ENCODE peak calls at places on chromosomes 5 and 9, in five cellular contexts. Q, R, P, V and Z are unnamed samples.

GRCh38 chr9:88179080-88179521 is 40.8 kb upstream of the SPATA31C2 start:
- DNase-seq in R (no peak), V (no peak), P (no peak), Q (no peak), Z (no peak)

GRCh38 chr5:24621809-24622208 is 23.0 kb downstream of the CDH10 start:
- DNase-seq in P (peak), V (no peak), R (peak), Q (no peak), Z (peak)

GRCh38 chr9:129194222-129194621 is 16.2 kb upstream of the IER5L start:
- DNase-seq in P (no peak), Q (no peak), V (no peak), R (no peak), Z (no peak)

GRCh38 chr5:67809589-67809988 is 406.0 kb upstream of the PIK3R1 start:
- DNase-seq in P (no peak), V (no peak), R (no peak), Q (no peak), Z (peak)

GRCh38 chr9:2494571-2494970 is 127.0 kb upstream of the VLDLR start:
- DNase-seq in V (no peak), R (no peak), Q (no peak), P (no peak), Z (no peak)

GRCh38 chr9:94785211-94786169 is 59.0 kb downstream of the AOPEP start:
- DNase-seq in V (no peak), Q (no peak), R (no peak), P (no peak), Z (no peak)

GRCh38 chr5:52892242-52892878 is 96.8 kb upstream of the ITGA2 start:
- DNase-seq in Q (no peak), V (no peak), R (no peak), P (no peak), Z (no peak)

GRCh38 chr9:99749641-99750040 is 72.0 kb upstream of the NR4A3 start:
- DNase-seq in R (no peak), V (no peak), Q (no peak), P (no peak), Z (no peak)

GRCh38 chr9:69877852-69878507 is 57.4 kb downstream of the CFAP95 start:
- DNase-seq in R (no peak), Q (peak), V (no peak), P (no peak), Z (peak)

GRCh38 chr9:88387733-88388202 is 476 bp upstream of the SPIN1 start:
- DNase-seq in P (peak), R (no peak), Q (no peak), V (peak), Z (peak)

GRCh38 chr9:94511134-94511942 is 43.5 kb upstream of the PCAT7 start:
- DNase-seq in P (no peak), R (no peak), Q (peak), V (no peak), Z (no peak)

GRCh38 chr9:137437691-137438590 is 3.2 kb downstream of the ENTPD8 start:
- DNase-seq in V (no peak), P (no peak), R (no peak), Q (no peak), Z (no peak)

GRCh38 chr9:35478871-35479270 is 11.0 kb upstream of the RUSC2 start:
- DNase-seq in Q (no peak), R (no peak), P (no peak), V (no peak), Z (no peak)

GRCh38 chr9:105954517-105954916 is 260.2 kb downstream of the TMEM38B start:
- DNase-seq in R (no peak), P (no peak), V (no peak), Q (no peak), Z (no peak)

GRCh38 chr5:16152601-16153568 is 26.7 kb downstream of the MARCHF11 start:
- DNase-seq in P (no peak), R (no peak), V (no peak), Q (no peak), Z (no peak)

GRCh38 chr5:64612349-64612961 is 77.8 kb upstream of the SHISAL2B start:
- DNase-seq in R (peak), V (peak), P (no peak), Q (peak), Z (peak)

GRCh38 chr5:36305571-36306326 is 4.0 kb upstream of the RANBP3L start:
- DNase-seq in Q (peak), V (peak), R (no peak), P (no peak), Z (peak)

GRCh38 chr5:87400305-87400899 is 12.3 kb downstream of the CCNH start:
- DNase-seq in R (no peak), P (no peak), Q (peak), V (no peak), Z (peak)

GRCh38 chr9:20872340-20872977 is 159.0 kb downstream of the HACD4 start:
- DNase-seq in P (no peak), Q (no peak), V (no peak), R (no peak), Z (no peak)

GRCh38 chr5:86500947-86501346 is 116.8 kb upstream of the COX7C start:
- DNase-seq in V (no peak), P (no peak), Q (no peak), R (no peak), Z (no peak)

GRCh38 chr9:111961011-111961410 is 64.4 kb downstream of the UGCG start:
- DNase-seq in P (no peak), Q (no peak), R (no peak), V (no peak), Z (no peak)

GRCh38 chr5:134594336-134594735 is 38.3 kb downstream of the SAR1B start:
- DNase-seq in R (no peak), P (no peak), V (no peak), Q (no peak), Z (no peak)

GRCh38 chr5:135304352-135305221 is 94.4 kb downstream of the MACROH2A1 start:
- DNase-seq in V (no peak), R (no peak), Q (no peak), P (no peak), Z (no peak)

GRCh38 chr9:93054758-93055704 is 3.5 kb upstream of the SUSD3 start:
- DNase-seq in Q (no peak), R (no peak), P (no peak), V (no peak), Z (no peak)

GRCh38 chr5:109453251-109453650 is 43.5 kb upstream of the PJA2 start:
- DNase-seq in V (no peak), P (no peak), R (no peak), Q (no peak), Z (no peak)

GRCh38 chr9:116005267-116005666 is 148.3 kb upstream of the PAPPA start:
- DNase-seq in Q (no peak), R (no peak), P (no peak), V (no peak), Z (no peak)

GRCh38 chr5:173954671-173955605 is 34.0 kb upstream of the C5orf47 start:
- DNase-seq in Q (no peak), R (no peak), P (no peak), V (no peak), Z (peak)

GRCh38 chr9:122941560-122942234 is 877 bp downstream of the RABGAP1 start:
- DNase-seq in R (no peak), Q (no peak), P (no peak), V (no peak), Z (no peak)

GRCh38 chr5:1867815-1868143 is 14.9 kb downstream of the IRX4 start:
- DNase-seq in Q (no peak), R (no peak), P (no peak), V (no peak), Z (no peak)